ENCODE peak calls at places on chromosome 1, in six cellular contexts. Q is sigmoid colon, R is transverse colon, D is breast epithelium, I is spleen, M is prostate gland. U is an unnamed sample.

GRCh38 chr1:198829356-198829755 is 190.5 kb downstream of the PTPRC start:
- DNase-seq in M (no peak), I (no peak), Q (no peak), R (no peak), D (no peak), U (no peak)

GRCh38 chr1:89987170-89987819 is 7.6 kb upstream of the ZNF326 start:
- DNase-seq in R (peak; percentile 58), M (peak; percentile 59), Q (no peak), I (no peak), D (no peak), U (no peak)

GRCh38 chr1:237671262-237671661 is 219.5 kb downstream of the ZP4 start:
- DNase-seq in M (no peak), D (no peak), R (no peak), I (no peak), Q (no peak), U (no peak)

GRCh38 chr1:102252731-102253360 is 256.1 kb upstream of the OLFM3 start:
- DNase-seq in D (no peak), R (no peak), I (no peak), Q (no peak), M (no peak), U (no peak)

GRCh38 chr1:110634455-110635281 is 28.5 kb upstream of the KCNA2 start:
- DNase-seq in D (peak; percentile 59), Q (peak; percentile 93), M (peak; percentile 23), I (peak; percentile 87), R (peak; percentile 78), U (no peak)

GRCh38 chr1:231036416-231036815 is 3.6 kb downstream of the FAM89A start:
- DNase-seq in M (no peak), Q (no peak), R (no peak), D (no peak), I (no peak), U (no peak)

GRCh38 chr1:23609971-23610370 is 50.7 kb upstream of the ID3 start:
- DNase-seq in D (no peak), I (no peak), R (no peak), Q (no peak), M (no peak), U (no peak)

GRCh38 chr1:212915245-212916091 is 34.9 kb upstream of the VASH2 start:
- DNase-seq in D (no peak), Q (peak; percentile 81), I (no peak), R (no peak), M (no peak), U (no peak)

GRCh38 chr1:18351735-18352134 is 129.0 kb upstream of the KLHDC7A start:
- DNase-seq in Q (no peak), I (no peak), R (no peak), D (no peak), M (no peak), U (no peak)

GRCh38 chr1:160004001-160004400 is 27.8 kb downstream of the PIGM start:
- DNase-seq in I (no peak), Q (no peak), R (no peak), D (no peak), M (no peak), U (no peak)

GRCh38 chr1:79188371-79188770 is 181.8 kb upstream of the ADGRL4 start:
- DNase-seq in Q (no peak), R (no peak), M (no peak), I (no peak), D (no peak), U (no peak)

GRCh38 chr1:210457566-210457965 is 128.9 kb downstream of the HHAT start:
- DNase-seq in Q (no peak), I (no peak), D (no peak), R (no peak), M (no peak), U (no peak)

GRCh38 chr1:87644500-87645245 is 316.0 kb downstream of the LMO4 start:
- DNase-seq in R (no peak), M (no peak), D (no peak), I (no peak), Q (no peak), U (no peak)

GRCh38 chr1:155223017-155223416 is 14.5 kb downstream of the MTX1 start:
- DNase-seq in R (no peak), D (no peak), I (no peak), Q (no peak), M (no peak), U (no peak)

GRCh38 chr1:98046031-98046641 is 125.3 kb upstream of the DPYD start:
- DNase-seq in I (peak; percentile 74), D (no peak), Q (no peak), R (no peak), M (no peak), U (no peak)

GRCh38 chr1:178612261-178612660 is 99.4 kb downstream of the TEX35 start:
- DNase-seq in M (no peak), D (no peak), R (no peak), Q (no peak), I (no peak), U (no peak)

GRCh38 chr1:155077758-155078495 is 710 bp upstream of the EFNA3 start:
- DNase-seq in M (no peak), D (no peak), I (peak; percentile 57), Q (peak; percentile 61), R (peak; percentile 36), U (no peak)

GRCh38 chr1:170776147-170776734 is 112.3 kb downstream of the PRRX1 start:
- DNase-seq in R (no peak), D (no peak), I (no peak), Q (no peak), M (no peak), U (no peak)
- TF ChIP-seq POLR2AphosphoS5 in R (no peak), D (no peak), I (no peak), Q (no peak), M (no peak), U (no peak)

GRCh38 chr1:186948542-186948941 is 119.8 kb downstream of the PLA2G4A start:
- DNase-seq in R (no peak), Q (no peak), M (no peak), I (no peak), D (no peak), U (no peak)
- H3K4me3 ChIP-seq in R (no peak overlapping the region), Q (no peak overlapping the region), M (no peak overlapping the region), I (no peak overlapping the region), D (no peak overlapping the region), U (no peak overlapping the region)

DNA sequence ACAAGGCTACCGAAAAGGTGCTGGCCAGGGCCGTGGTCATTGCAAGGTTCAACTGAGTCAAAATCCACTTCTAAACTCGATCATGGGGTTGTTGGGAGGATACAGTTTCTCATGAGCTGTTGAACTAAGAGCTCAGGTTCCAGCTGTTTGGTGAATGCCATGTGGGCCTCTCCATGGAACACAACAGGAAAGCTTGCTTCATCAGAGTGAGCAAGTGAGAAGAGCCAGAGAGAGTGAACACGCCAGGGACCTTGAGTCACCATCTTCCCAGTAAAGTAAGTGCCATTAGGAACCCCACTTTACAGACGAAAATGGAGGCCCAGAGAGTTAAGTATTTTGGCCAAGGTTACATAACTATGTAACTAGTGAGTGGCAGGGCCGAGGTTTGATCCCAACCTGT is 475.1 kb upstream of the VAMP3 start:
- DNase-seq in M (no peak), D (no peak), Q (no peak), R (no peak), I (no peak), U (no peak)
- H3K4me1 ChIP-seq in M (no peaks in the 10 kb centered on the region), D (peaks cover 3% of the 10 kb centered on the region), Q (no peaks in the 10 kb centered on the region), R (peaks cover 22% of the 10 kb centered on the region), I (no peaks in the 10 kb centered on the region), U (peaks cover 8% of the 10 kb centered on the region)

DNA sequence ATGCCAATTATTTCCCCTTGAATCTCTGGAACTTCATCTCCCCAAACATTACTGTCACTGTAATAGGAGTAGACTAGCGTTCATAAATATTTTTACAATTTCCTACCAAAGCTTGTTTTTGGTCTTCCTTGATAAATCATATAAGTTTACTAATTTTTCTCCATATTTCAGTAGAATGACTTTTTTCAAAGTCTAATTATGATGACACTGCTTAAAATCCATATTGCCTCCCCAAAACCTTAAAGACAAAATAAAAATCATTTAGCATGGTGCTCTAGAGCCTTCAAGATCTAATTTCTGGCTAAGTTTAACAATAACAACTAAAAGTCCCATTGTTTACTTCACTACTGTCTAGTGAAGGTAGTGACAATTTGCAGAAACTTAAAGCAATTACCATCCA is 474.2 kb upstream of the CHRM3 start:
- DNase-seq in D (no peak), I (no peak), Q (no peak), R (no peak), M (no peak), U (no peak)
- TF ChIP-seq POLR2AphosphoS5 in D (no peak), I (no peak), Q (no peak), R (no peak), M (no peak), U (no peak)

GRCh38 chr1:21901473-21901847 is 35.6 kb downstream of the HSPG2 start:
- DNase-seq in Q (no peak), I (peak; percentile 59), M (no peak), D (no peak), R (no peak), U (no peak)
- H3K4me3 ChIP-seq in Q (no peak overlapping the region), I (no peak overlapping the region), M (no peak overlapping the region), D (no peak overlapping the region), R (no peak overlapping the region), U (no peak overlapping the region)

DNA sequence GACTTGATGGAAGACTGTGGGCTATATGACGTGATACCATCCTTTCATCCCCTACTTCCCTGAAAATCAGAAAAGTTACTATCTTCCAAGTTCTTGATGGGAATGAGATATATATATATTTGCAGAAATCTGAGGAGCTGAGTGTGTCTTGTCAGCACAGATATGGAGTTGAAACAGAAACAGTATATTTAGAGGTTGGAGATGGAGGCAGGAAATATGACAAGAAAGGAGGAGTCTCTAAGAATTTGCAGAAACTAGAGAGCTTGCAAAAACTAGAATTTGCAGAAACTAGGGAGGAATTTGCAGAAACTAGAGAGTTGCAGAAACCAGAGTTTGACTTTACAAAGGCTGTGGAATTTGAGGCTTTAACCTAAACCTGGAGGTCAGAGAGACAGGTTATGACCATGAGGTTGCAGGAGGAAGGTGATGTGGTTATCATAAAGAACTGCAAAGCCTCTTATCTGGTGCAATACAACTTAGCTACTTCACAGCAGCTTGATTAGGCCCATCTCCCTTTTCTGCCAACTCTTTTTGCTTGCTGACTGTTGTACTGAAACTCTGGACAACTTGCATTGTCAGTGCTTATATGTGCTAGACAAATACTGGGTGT is 22.3 kb downstream of the XCL2 start:
- DNase-seq in Q (no peak), M (no peak), R (no peak), I (no peak), D (no peak), U (no peak)
- H3K4me1 ChIP-seq in Q (no peaks in the 10 kb centered on the region), M (no peaks in the 10 kb centered on the region), R (no peaks in the 10 kb centered on the region), I (peaks cover 54% of the 10 kb centered on the region), D (no peaks in the 10 kb centered on the region), U (no peaks in the 10 kb centered on the region)

DNA sequence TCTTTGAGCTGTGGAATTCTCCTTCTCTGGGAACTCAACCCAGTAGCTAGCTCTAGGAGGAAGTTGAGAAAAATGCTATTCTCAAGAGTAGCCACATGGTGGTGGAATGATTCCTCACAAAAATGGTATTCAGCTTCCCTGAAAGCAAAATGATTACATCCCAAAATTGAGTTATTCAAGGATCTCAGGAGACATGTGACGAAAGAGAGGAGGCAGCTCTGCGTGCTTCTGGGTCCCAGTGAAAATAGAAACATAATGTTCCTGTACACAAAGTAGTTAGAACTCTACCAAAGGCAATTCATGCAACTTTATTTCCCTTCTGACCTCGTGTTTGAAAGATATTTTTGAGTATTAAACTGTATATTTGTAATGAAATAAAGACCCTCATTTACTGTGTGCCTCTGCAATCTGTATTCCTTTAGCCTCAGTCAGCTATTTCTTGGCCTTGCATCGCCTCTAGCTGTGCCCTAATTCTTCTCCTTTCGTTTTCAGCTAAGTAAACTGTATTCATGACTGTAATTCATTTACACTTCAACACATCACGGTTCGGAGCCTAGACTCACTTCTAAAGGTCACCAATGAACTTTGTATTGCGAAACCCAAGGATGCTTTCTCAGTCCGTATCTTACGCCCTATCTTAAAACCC is 167.3 kb downstream of the FASLG start:
- DNase-seq in M (no peak), I (no peak), Q (peak; percentile 77), R (no peak), D (no peak), U (no peak)
- TF ChIP-seq POLR2AphosphoS5 in M (peak; percentile 17), I (peak; percentile 9), Q (peak; percentile 65), R (peak; percentile 17), D (peak; percentile 48), U (no peak)